ENCODE peak calls at places on chromosomes 13 and 19, in six cellular contexts. O is iPS-NIHi11; N is T-helper 17 cell; H is NCI-H1436; A is CD4-positive, alpha-beta T cell; D is activated naive CD8-positive, alpha-beta T cell treated with anti-CD3 and anti-CD28 coated beads, Interleukin-2, amount 10 ng/mL, durations not matched to agents 7 days and 5 days. Y is an unnamed sample.

GRCh38 chr19:20558011-20558410 is 7.6 kb downstream of the ZNF737 start:
- DNase-seq in H (no peak), A (no peak), D (no peak), O (no peak), N (no peak), Y (no peak)

GRCh38 chr19:45071545-45071938 is 4.7 kb downstream of the ZNF296 start:
- DNase-seq in D (no peak), O (no peak), N (no peak), A (no peak), H (no peak), Y (no peak)

GRCh38 chr19:49712397-49712859 is 21.5 kb downstream of the CPT1C start:
- DNase-seq in N (no peak), A (no peak), H (no peak), D (no peak), O (peak; percentile 88), Y (peak; percentile 11)

GRCh38 chr13:109700176-109700575 is 86.2 kb downstream of the IRS2 start:
- DNase-seq in A (no peak), D (no peak), O (peak; percentile 44), H (peak; percentile 74), N (no peak), Y (peak; percentile 58)

GRCh38 chr13:24004142-24004541 is 106.8 kb upstream of the C1QTNF9B start:
- DNase-seq in D (no peak), N (no peak), A (no peak), H (no peak), O (no peak), Y (no peak)

GRCh38 chr13:52786747-52787146 is 47.1 kb upstream of the CNMD start:
- DNase-seq in D (no peak), O (no peak), H (no peak), N (no peak), A (no peak), Y (no peak)

GRCh38 chr19:41657157-41657556 is 30.3 kb upstream of the CEACAM4 start:
- DNase-seq in N (peak; percentile 20), A (no peak), H (no peak), O (no peak), D (no peak), Y (no peak)

GRCh38 chr13:98293570-98294142 is 116.6 kb upstream of the RNF113B start:
- DNase-seq in H (no peak), O (no peak), A (no peak), D (no peak), N (no peak), Y (no peak)

GRCh38 chr19:47518139-47518538 is 3.3 kb upstream of the NAPA start:
- DNase-seq in O (no peak), N (no peak), A (peak; percentile 17), H (no peak), D (peak; percentile 82), Y (no peak)

GRCh38 chr19:43820098-43820860 is 6.8 kb upstream of the ZNF283 start:
- DNase-seq in D (no peak), H (no peak), N (no peak), A (peak; percentile 6), O (no peak), Y (peak; percentile 35)

GRCh38 chr13:51958217-51958547 is 53.1 kb downstream of the ATP7B start:
- DNase-seq in A (no peak), O (no peak), D (no peak), N (no peak), H (no peak), Y (no peak)

GRCh38 chr19:35592226-35592625 is 6.3 kb downstream of the PMIS2 start:
- DNase-seq in O (peak; percentile 75), A (no peak), D (no peak), H (no peak), N (no peak), Y (peak; percentile 66)

GRCh38 chr13:80235131-80235530 is 105.8 kb downstream of the SPRY2 start:
- DNase-seq in H (peak; percentile 29), A (no peak), N (no peak), D (no peak), O (no peak), Y (peak; percentile 82)

GRCh38 chr13:45728759-45729158 is 26.6 kb downstream of the CBY2 start:
- DNase-seq in N (no peak), H (no peak), O (peak; percentile 80), A (no peak), D (no peak), Y (peak; percentile 28)

GRCh38 chr13:49641810-49642291 is 13.5 kb downstream of the ARL11 start:
- DNase-seq in N (no peak), D (no peak), O (no peak), A (no peak), H (no peak), Y (peak; percentile 54)

GRCh38 chr19:47057328-47057727 is 8.9 kb upstream of the TMEM160 start:
- DNase-seq in D (no peak), N (no peak), A (no peak), H (no peak), O (no peak), Y (no peak)

GRCh38 chr13:98985591-98985990 is 7.7 kb upstream of the DOCK9 start:
- DNase-seq in H (no peak), A (no peak), D (no peak), O (no peak), N (no peak), Y (no peak)

GRCh38 chr13:83709751-83710515 is 172.3 kb downstream of the SLITRK1 start:
- DNase-seq in O (no peak), N (no peak), A (no peak), H (no peak), D (no peak), Y (no peak)

GRCh38 chr13:65309906-65310305 is 1920.2 kb downstream of the PCDH9 start:
- DNase-seq in H (no peak), O (no peak), N (no peak), A (no peak), D (no peak), Y (no peak)

GRCh38 chr13:22848539-22849052 is 332.2 kb upstream of the SGCG start:
- DNase-seq in A (no peak), D (no peak), H (no peak), N (no peak), O (peak; percentile 81), Y (no peak)

GRCh38 chr13:95924389-95924994 is 128.7 kb downstream of the UGGT2 start:
- DNase-seq in N (no peak), D (no peak), A (no peak), H (no peak), O (peak; percentile 29), Y (peak; percentile 21)

GRCh38 chr13:113815151-113816058 is 48.5 kb downstream of the GAS6 start:
- DNase-seq in N (no peak), O (no peak), A (no peak), D (peak; percentile 50), H (no peak), Y (peak; percentile 61)

GRCh38 chr19:13633109-13633508 is 126.8 kb upstream of the CACNA1A start:
- DNase-seq in N (no peak), A (no peak), H (peak; percentile 74), O (peak; percentile 49), D (no peak), Y (peak; percentile 49)

GRCh38 chr19:5086725-5087439 is 118.0 kb downstream of the KDM4B start:
- DNase-seq in D (no peak), O (peak; percentile 89), N (no peak), H (peak; percentile 26), A (no peak), Y (no peak)

GRCh38 chr13:27474751-27475268 is 24.4 kb upstream of the MTIF3 start:
- DNase-seq in D (no peak), H (no peak), O (no peak), N (no peak), A (no peak), Y (no peak)

GRCh38 chr19:7772752-7773291 is 9.8 kb downstream of the CLEC4M start:
- DNase-seq in N (no peak), D (no peak), A (no peak), H (no peak), O (no peak), Y (no peak)

GRCh38 chr19:3434630-3435553 is 45.4 kb downstream of the SMIM24 start:
- DNase-seq in O (peak; percentile 98), N (peak; percentile 90), H (peak; percentile 95), A (peak; percentile 94), D (peak; percentile 98), Y (peak; percentile 98)

GRCh38 chr13:27573265-27573664 is 47.1 kb downstream of the LNX2 start:
- DNase-seq in H (no peak), N (no peak), D (no peak), O (no peak), A (no peak), Y (peak; percentile 62)

GRCh38 chr19:40466219-40467006 is at the start of gene SPTBN4:
- DNase-seq in A (peak; percentile 24), D (no peak), N (peak; percentile 48), O (no peak), H (no peak), Y (peak; percentile 6)

GRCh38 chr13:84651288-84651687 is 769.0 kb upstream of the SLITRK1 start:
- DNase-seq in H (no peak), A (no peak), O (no peak), D (no peak), N (no peak), Y (no peak)

GRCh38 chr19:41575998-41576397 is at the start of gene CEACAM21:
- DNase-seq in A (peak; percentile 35), D (peak; percentile 61), H (no peak), O (no peak), N (no peak), Y (no peak)

GRCh38 chr13:111228262-111229144 is 91.9 kb upstream of the TEX29 start:
- DNase-seq in D (no peak), O (no peak), N (no peak), A (no peak), H (no peak), Y (no peak)

GRCh38 chr13:52414963-52415362 is 9.0 kb upstream of the THSD1 start:
- DNase-seq in D (no peak), H (no peak), A (no peak), N (no peak), O (no peak), Y (peak; percentile 57)